ENCODE peak calls at places on chromosomes 2 and 18, in ten cellular contexts. H is vagina; W is esophagus squamous epithelium; E is PC-9; O is left ventricle myocardium inferior; V is prostate gland; M is OCI-LY7; C is naive thymus-derived CD4-positive, alpha-beta T cell; K is suprapubic skin; I is psoas muscle. F is an unnamed sample.
A peak's percentile ranks its signal among the peaks of the same experiment; 100 is the strongest.

GRCh38 chr2:105800036-105800755 is 55.5 kb downstream of the NCK2 start:
- DNase-seq in H (no peak), W (no peak), E (no peak), O (no peak), V (no peak), M (no peak), C (no peak), K (no peak), I (no peak), F (no peak)

GRCh38 chr2:20539133-20539719 is 92.4 kb downstream of the RHOB start:
- DNase-seq in H (no peak), W (no peak), E (no peak), O (no peak), V (no peak), M (no peak), C (no peak), K (no peak), I (peak; percentile 63), F (peak; percentile 16)

GRCh38 chr2:40197121-40197520 is 254.8 kb downstream of the SLC8A1 start:
- DNase-seq in H (no peak), W (no peak), E (no peak), O (no peak), V (no peak), M (no peak), C (no peak), K (no peak), I (no peak), F (no peak)

GRCh38 chr2:176554107-176555048 is 285.1 kb downstream of the MTX2 start:
- DNase-seq in H (no peak), W (no peak), E (peak; percentile 53), O (no peak), V (no peak), M (peak; percentile 63), C (peak; percentile 23), K (peak; percentile 63), I (no peak), F (peak; percentile 9)

GRCh38 chr2:85259865-85260264 is 67.9 kb downstream of the TGOLN2 start:
- DNase-seq in H (no peak), W (no peak), E (no peak), O (no peak), V (no peak), M (no peak), C (no peak), K (no peak), I (peak; percentile 15), F (no peak)

GRCh38 chr2:177254433-177255226 is 9.9 kb downstream of the NFE2L2 start:
- DNase-seq in H (no peak), W (no peak), E (no peak), O (no peak), V (no peak), M (no peak), C (no peak), K (no peak), I (peak; percentile 66), F (no peak)

GRCh38 chr18:49725809-49726514 is 87.4 kb downstream of the ACAA2 start:
- DNase-seq in H (peak; percentile 84), W (no peak), E (peak; percentile 61), O (peak; percentile 67), V (no peak), M (no peak), C (no peak), K (peak; percentile 77), I (peak; percentile 78), F (peak; percentile 90)

GRCh38 chr18:79965119-79965902 is 868 bp downstream of the HSBP1L1 start:
- DNase-seq in H (peak; percentile 80), W (no peak), E (peak; percentile 37), O (no peak), V (no peak), M (no peak), C (no peak), K (no peak), I (no peak), F (no peak)

GRCh38 chr2:119387381-119388129 is 20.8 kb downstream of the DBI start:
- DNase-seq in H (peak; percentile 87), W (no peak), E (peak; percentile 10), O (peak; percentile 69), V (peak; percentile 75), M (no peak), C (peak; percentile 32), K (peak; percentile 91), I (peak; percentile 74), F (peak; percentile 90)

GRCh38 chr2:12856934-12857660 is 140.4 kb downstream of the TRIB2 start:
- DNase-seq in H (no peak), W (no peak), E (peak; percentile 31), O (no peak), V (no peak), M (no peak), C (no peak), K (no peak), I (no peak), F (peak; percentile 70)

GRCh38 chr2:52976132-52976949 is 791.3 kb upstream of the CHAC2 start:
- DNase-seq in H (no peak), W (no peak), E (peak; percentile 23), O (no peak), V (no peak), M (peak; percentile 16), C (no peak), K (no peak), I (no peak), F (peak; percentile 3)

DNA sequence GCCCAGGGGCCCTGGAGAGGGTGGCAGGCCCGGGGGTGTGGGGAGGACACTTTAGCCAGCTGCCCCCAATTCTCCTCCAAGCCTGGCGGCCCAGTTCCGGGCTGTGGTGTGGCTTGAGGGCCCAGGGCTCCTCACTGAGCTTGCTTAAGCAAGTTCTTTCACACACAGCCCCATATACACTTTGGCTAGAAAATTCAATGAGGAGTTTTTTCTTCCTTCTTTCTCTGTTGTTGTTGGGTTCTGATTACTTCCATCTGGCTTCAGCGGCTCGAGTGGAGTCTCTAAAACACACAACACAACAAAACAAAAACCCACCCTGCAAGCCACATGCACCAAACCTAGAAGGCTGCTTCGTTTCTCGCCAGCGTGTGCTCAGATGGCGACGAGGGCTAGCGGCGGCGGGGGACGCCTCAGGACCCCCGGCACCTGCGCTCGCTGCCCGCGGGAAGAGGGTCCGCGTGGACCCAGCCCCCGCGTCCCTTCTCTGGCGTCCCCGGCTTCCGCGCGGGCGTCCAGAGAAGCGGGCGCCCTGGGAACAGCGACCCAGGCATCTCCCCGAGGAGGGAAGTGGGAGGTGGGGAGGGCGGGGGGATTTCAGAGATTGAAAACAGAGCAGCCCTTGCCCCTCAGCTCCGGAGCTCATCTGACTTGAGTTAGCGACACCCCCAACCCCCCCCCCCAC is 597 bp upstream of the GLI2 start:
- DNase-seq in H (peak; percentile 84), W (no peak), E (no peak), O (no peak), V (no peak), M (no peak), C (peak; percentile 11), K (no peak), I (no peak), F (no peak)
- H3K4me3 ChIP-seq in H (peak overlapping the region; percentile 60), W (peak overlapping the region; percentile 59), E (peak overlapping the region; percentile 63), O (peak overlapping the region; percentile 69), V (peak overlapping the region; percentile 37), M (no peak overlapping the region), C (no peak overlapping the region), K (peak overlapping the region; percentile 64), I (peak overlapping the region; percentile 69), F (peak overlapping the region; percentile 60)

GRCh38 chr18:78889250-78889649 is 90.4 kb upstream of the SALL3 start:
- DNase-seq in H (no peak), W (no peak), E (no peak), O (no peak), V (no peak), M (no peak), C (no peak), K (no peak), I (no peak), F (no peak)
- H3K9me3 ChIP-seq in H (peaks cover 10% of the 10 kb centered on the region), W (no peaks in the 10 kb centered on the region), E (no peaks in the 10 kb centered on the region), O (peaks cover 78% of the 10 kb centered on the region), V (no peaks in the 10 kb centered on the region), M (no peaks in the 10 kb centered on the region), C (peaks cover 15% of the 10 kb centered on the region), K (peaks cover 14% of the 10 kb centered on the region), I (peaks cover 22% of the 10 kb centered on the region), F (peaks cover 2% of the 10 kb centered on the region)

GRCh38 chr2:144379891-144380311 is 140.0 kb downstream of the ZEB2 start:
- DNase-seq in H (no peak), W (no peak), E (no peak), O (peak; percentile 30), V (no peak), M (no peak), C (no peak), K (no peak), I (peak; percentile 39), F (no peak)
- H3K4me3 ChIP-seq in H (no peak overlapping the region), W (peak overlapping the region; percentile 8), E (no peak overlapping the region), O (peak overlapping the region; percentile 41), V (no peak overlapping the region), M (no peak overlapping the region), C (no peak overlapping the region), K (no peak overlapping the region), I (peak overlapping the region; percentile 52), F (no peak overlapping the region)

DNA sequence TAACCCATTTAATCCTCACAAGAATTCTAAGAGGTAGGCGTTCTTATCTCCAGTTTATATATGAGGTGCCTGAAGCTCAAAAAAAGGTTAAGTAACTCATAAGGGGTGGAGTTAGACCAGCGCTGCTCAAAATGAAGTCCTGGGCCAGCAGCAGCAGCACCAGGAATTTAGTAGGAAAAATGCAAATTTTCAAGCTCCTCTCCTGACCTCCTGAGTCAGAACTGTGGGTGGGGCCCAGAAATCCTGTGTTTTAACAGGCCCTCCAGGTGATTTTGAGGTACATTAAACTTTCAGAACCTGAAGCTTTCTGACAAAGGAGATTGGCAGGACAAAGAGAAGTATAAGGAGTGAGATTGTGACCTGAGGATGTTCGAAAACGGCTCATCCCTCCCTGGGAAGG is 66.0 kb upstream of the CCDC85A start:
- DNase-seq in H (no peak), W (no peak), E (no peak), O (no peak), V (no peak), M (no peak), C (no peak), K (no peak), I (no peak), F (no peak)
- H3K9me3 ChIP-seq in H (no peaks in the 10 kb centered on the region), W (no peaks in the 10 kb centered on the region), E (no peaks in the 10 kb centered on the region), O (no peaks in the 10 kb centered on the region), V (no peaks in the 10 kb centered on the region), M (no peaks in the 10 kb centered on the region), C (peaks cover 4% of the 10 kb centered on the region), K (no peaks in the 10 kb centered on the region), I (no peaks in the 10 kb centered on the region), F (no peaks in the 10 kb centered on the region)

DNA sequence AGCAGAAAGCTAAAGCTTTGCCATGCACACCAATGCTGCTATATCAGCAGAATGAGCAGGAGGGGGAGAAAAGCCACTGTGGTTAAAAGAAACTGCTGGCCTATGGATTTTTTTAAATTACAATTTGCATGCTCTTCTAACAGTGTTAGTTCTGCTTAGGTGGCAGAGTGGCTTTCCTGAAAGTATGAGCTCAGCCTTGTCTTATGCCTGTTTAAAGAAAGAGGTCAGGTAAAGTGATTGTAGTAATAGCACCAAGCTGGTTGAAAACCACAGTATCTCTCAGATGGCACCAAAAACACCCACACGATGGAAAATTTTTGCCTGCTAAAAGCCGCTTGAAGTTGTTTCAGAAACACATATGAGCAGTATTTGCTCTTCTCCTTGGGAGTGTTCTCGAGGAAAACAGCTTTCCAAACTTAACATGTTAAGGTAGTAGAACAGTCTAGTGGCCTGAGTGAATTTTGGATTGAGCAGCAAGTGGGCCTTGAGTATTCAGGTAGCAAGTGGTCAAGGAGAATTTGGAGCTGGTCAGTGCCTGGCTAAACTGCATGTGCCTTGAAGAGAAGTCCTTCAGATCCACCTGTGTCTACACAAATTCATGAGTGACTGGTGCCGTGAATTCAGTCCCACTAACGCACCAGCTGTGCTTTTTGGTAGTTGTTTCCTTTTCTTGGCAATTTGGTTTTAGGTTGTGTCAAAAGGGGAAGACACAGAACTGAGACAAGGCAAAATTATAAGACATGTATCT is 19.6 kb upstream of the NDUFV2 start:
- DNase-seq in H (no peak), W (no peak), E (no peak), O (no peak), V (no peak), M (peak; percentile 38), C (peak; percentile 52), K (no peak), I (no peak), F (no peak)
- H3K4me3 ChIP-seq in H (no peak overlapping the region), W (no peak overlapping the region), E (no peak overlapping the region), O (no peak overlapping the region), V (no peak overlapping the region), M (no peak overlapping the region), C (peak overlapping the region; percentile 18), K (no peak overlapping the region), I (no peak overlapping the region), F (no peak overlapping the region)

F was measured in MG63.